ENCODE peak calls at places on chromosomes 6 and 20, in ten cellular contexts. G, I, C, W, N, H, K, Z, V and F are unnamed samples.

GRCh38 chr6:33692078-33692759 is 19.3 kb downstream of the UQCC2 start:
- DNase-seq in W (no peak), I (no peak), Z (no peak), G (no peak), K (no peak), V (no peak), C (peak), H (no peak), N (no peak), F (no peak)

GRCh38 chr6:24313477-24314141 is 44.2 kb downstream of the DCDC2 start:
- DNase-seq in Z (no peak), W (no peak), G (no peak), K (peak), V (no peak), H (peak), I (peak), C (peak), N (no peak), F (no peak)

GRCh38 chr20:62354031-62354808 is 12.9 kb downstream of the LAMA5 start:
- DNase-seq in Z (no peak), G (no peak), H (no peak), I (no peak), N (no peak), V (no peak), C (no peak), W (no peak), K (peak), F (no peak)

GRCh38 chr20:49513531-49513930 is 31.1 kb upstream of the KCNB1 start:
- DNase-seq in Z (no peak), V (no peak), K (no peak), N (no peak), G (no peak), W (no peak), H (no peak), I (no peak), C (no peak), F (no peak)

GRCh38 chr20:63424613-63425012 is 47.8 kb downstream of the KCNQ2 start:
- DNase-seq in I (no peak), H (no peak), G (no peak), N (no peak), Z (no peak), K (no peak), C (no peak), V (no peak), W (no peak), F (no peak)

GRCh38 chr20:48723308-48724264 is 104.2 kb downstream of the PREX1 start:
- DNase-seq in V (no peak), H (peak), Z (no peak), G (no peak), C (no peak), N (no peak), I (no peak), K (no peak), W (no peak), F (peak)

GRCh38 chr6:10433322-10433721 is 18.4 kb upstream of the TFAP2A start:
- DNase-seq in H (no peak), C (no peak), Z (no peak), G (no peak), W (no peak), N (no peak), V (no peak), K (no peak), I (no peak), F (no peak)

GRCh38 chr20:3011752-3012151 is 31.7 kb upstream of the GNRH2 start:
- DNase-seq in N (no peak), I (no peak), H (no peak), V (no peak), Z (no peak), W (no peak), G (no peak), C (no peak), K (no peak), F (no peak)

GRCh38 chr6:35425284-35425683 is 26.9 kb upstream of the FANCE start:
- DNase-seq in C (peak), Z (no peak), W (no peak), V (no peak), G (no peak), N (no peak), H (peak), I (no peak), K (no peak), F (no peak)

GRCh38 chr6:134464690-134465411 is 146.9 kb upstream of the SGK1 start:
- DNase-seq in Z (no peak), G (no peak), C (peak), W (no peak), K (peak), V (no peak), I (peak), N (no peak), H (peak), F (no peak)

GRCh38 chr6:50264995-50265571 is 215.4 kb upstream of the DEFB112 start:
- DNase-seq in C (no peak), N (no peak), I (no peak), Z (no peak), K (no peak), G (no peak), H (peak), W (no peak), V (no peak), F (no peak)

GRCh38 chr20:35285806-35286076 is 1.2 kb upstream of the EIF6 start:
- DNase-seq in G (no peak), C (no peak), W (no peak), H (peak), V (no peak), I (peak), K (no peak), Z (no peak), N (no peak), F (no peak)

GRCh38 chr6:169752074-169752623 is 727 bp downstream of the ERMARD start:
- DNase-seq in I (no peak), C (no peak), K (no peak), N (peak), V (no peak), H (no peak), G (no peak), W (no peak), Z (no peak), F (no peak)

GRCh38 chr6:157764346-157765068 is 58.5 kb upstream of the SNX9 start:
- DNase-seq in I (peak), G (peak), C (peak), K (peak), N (peak), W (peak), Z (no peak), H (peak), V (peak), F (no peak)

GRCh38 chr6:13272131-13273046 is 55.9 kb downstream of the TBC1D7 start:
- DNase-seq in W (peak), K (no peak), N (peak), H (no peak), G (peak), C (peak), I (no peak), V (no peak), Z (no peak), F (no peak)

GRCh38 chr6:75044846-75045245 is 161.0 kb downstream of the COL12A1 start:
- DNase-seq in C (peak), G (no peak), K (no peak), V (no peak), N (no peak), Z (no peak), I (no peak), H (no peak), W (no peak), F (no peak)

GRCh38 chr6:149212202-149212601 is 105.3 kb upstream of the TAB2 start:
- DNase-seq in V (no peak), K (no peak), G (no peak), I (no peak), H (no peak), Z (no peak), N (no peak), W (no peak), C (peak), F (no peak)

GRCh38 chr6:74867286-74867685 is 338.6 kb downstream of the COL12A1 start:
- DNase-seq in V (no peak), H (no peak), N (no peak), Z (no peak), I (no peak), W (no peak), G (no peak), C (peak), K (no peak), F (no peak)

GRCh38 chr6:167699141-167700036 is 127.3 kb upstream of the AFDN start:
- DNase-seq in V (peak), G (peak), W (peak), Z (no peak), C (peak), I (no peak), K (no peak), N (peak), H (peak), F (no peak)

GRCh38 chr6:43475506-43475905 is 1.9 kb upstream of the TJAP1 start:
- DNase-seq in C (no peak), V (no peak), Z (no peak), N (no peak), K (no peak), W (no peak), G (no peak), I (no peak), H (no peak), F (no peak)

GRCh38 chr6:15065603-15066002 is 180.3 kb upstream of the JARID2 start:
- DNase-seq in C (peak), Z (no peak), W (no peak), K (no peak), H (no peak), I (no peak), V (no peak), N (no peak), G (no peak), F (no peak)

GRCh38 chr20:53642196-53643030 is 48.8 kb upstream of the ZNF217 start:
- DNase-seq in N (peak), W (no peak), K (peak), G (no peak), C (peak), Z (no peak), H (peak), I (no peak), V (no peak), F (no peak)

GRCh38 chr6:56772737-56773184 is 130.1 kb upstream of the DST start:
- DNase-seq in N (no peak), G (no peak), C (peak), K (peak), H (peak), W (no peak), V (no peak), I (no peak), Z (no peak), F (no peak)

GRCh38 chr20:58513580-58514285 is 1.5 kb downstream of the APCDD1L start:
- DNase-seq in K (no peak), Z (no peak), G (no peak), N (no peak), I (no peak), C (no peak), W (no peak), H (no peak), V (no peak), F (no peak)

GRCh38 chr6:5536644-5537043 is 275.3 kb downstream of the FARS2 start:
- DNase-seq in Z (no peak), C (no peak), W (no peak), N (no peak), G (no peak), I (no peak), H (no peak), K (no peak), V (no peak), F (no peak)

GRCh38 chr6:47780510-47781356 is 1.1 kb upstream of the OPN5 start:
- DNase-seq in V (no peak), K (peak), I (no peak), Z (no peak), H (peak), W (no peak), G (no peak), C (peak), N (peak), F (no peak)

GRCh38 chr20:32966382-32966781 is 37.9 kb downstream of the SUN5 start:
- DNase-seq in K (no peak), H (no peak), V (no peak), W (no peak), C (no peak), Z (no peak), I (no peak), G (no peak), N (peak), F (peak)

GRCh38 chr6:82872092-82872635 is 193.5 kb downstream of the UBE3D start:
- DNase-seq in C (no peak), Z (no peak), H (no peak), W (no peak), I (no peak), V (no peak), N (no peak), K (no peak), G (no peak), F (no peak)

GRCh38 chr6:43277643-43278523 is 20.2 kb upstream of the SLC22A7 start:
- DNase-seq in W (no peak), G (no peak), V (no peak), H (no peak), C (peak), Z (no peak), N (peak), K (peak), I (no peak), F (no peak)

GRCh38 chr6:13068558-13069210 is 259.7 kb downstream of the TBC1D7 start:
- DNase-seq in H (no peak), I (no peak), N (no peak), K (no peak), G (no peak), C (no peak), W (no peak), V (no peak), Z (no peak), F (no peak)

GRCh38 chr6:28769626-28770402 is 154.0 kb downstream of the TRIM27 start:
- DNase-seq in N (no peak), I (no peak), K (peak), G (no peak), V (no peak), Z (no peak), C (peak), H (peak), W (no peak), F (no peak)

GRCh38 chr6:52077961-52078613 is 9.3 kb downstream of the PKHD1 start:
- DNase-seq in V (no peak), W (no peak), H (no peak), I (no peak), K (no peak), C (no peak), N (no peak), Z (no peak), G (no peak), F (no peak)

GRCh38 chr6:144334150-144334708 is 49.1 kb downstream of the UTRN start:
- DNase-seq in V (peak), W (no peak), H (no peak), G (peak), I (no peak), N (peak), C (no peak), K (no peak), Z (no peak), F (no peak)
- TF ChIP-seq CTCF in V (no peak), W (no peak), H (no peak), G (no peak), I (no peak), N (no peak), C (no peak), K (no peak), Z (no peak), F (no peak)

DNA sequence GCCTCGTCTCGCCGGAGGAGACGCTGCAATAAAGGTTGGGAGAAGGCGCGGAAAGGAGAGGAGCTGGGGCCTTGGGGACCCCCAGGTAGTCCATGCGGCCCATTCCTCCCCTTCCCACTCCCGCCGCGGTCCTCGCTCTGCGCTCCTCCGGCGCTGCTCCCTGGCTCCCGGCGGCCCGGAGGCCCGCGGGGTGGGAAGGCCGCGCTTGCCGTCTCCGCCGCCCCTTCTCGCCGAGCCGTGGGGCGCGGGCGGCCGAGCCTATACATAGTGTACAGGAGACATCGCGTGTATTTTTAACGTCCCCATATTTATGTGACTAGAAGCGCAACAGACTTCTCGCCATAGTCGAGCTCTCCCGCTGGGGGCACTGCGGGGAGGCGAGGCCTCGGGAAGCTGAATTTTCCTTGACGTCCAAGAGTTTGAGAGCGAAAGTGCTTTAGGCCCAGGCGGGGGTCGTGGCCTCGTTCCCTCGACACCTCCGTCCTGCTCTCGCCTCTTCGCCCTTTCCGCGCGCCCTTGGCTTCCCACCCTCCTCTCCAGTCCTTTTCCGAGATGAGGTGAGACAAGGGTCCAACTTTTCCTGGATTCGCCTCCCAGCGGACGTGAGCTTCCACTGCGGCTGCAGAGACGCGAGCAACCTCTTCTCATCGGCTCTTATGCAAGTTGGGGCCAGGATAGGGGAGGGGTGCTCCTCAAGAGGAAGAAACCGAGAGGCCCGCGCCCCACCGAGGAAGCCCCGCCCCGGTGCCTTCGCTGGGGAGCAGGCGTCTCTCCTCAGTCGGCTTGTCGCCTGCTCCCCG is 29.0 kb downstream of the SLC12A5 start:
- DNase-seq in G (no peak), V (no peak), K (no peak), I (no peak), C (peak), N (peak), W (no peak), H (peak), Z (peak), F (no peak)
- TF ChIP-seq CTCF in G (peak), V (no peak), K (no peak), I (peak), C (peak), N (no peak), W (no peak), H (peak), Z (peak), F (peak)

GRCh38 chr6:88629838-88630462 is 333.5 kb downstream of the RNGTT start:
- DNase-seq in W (no peak), H (no peak), I (no peak), V (no peak), N (no peak), Z (no peak), C (peak), G (no peak), K (peak), F (no peak)
- TF ChIP-seq CTCF in W (peak), H (no peak), I (no peak), V (no peak), N (no peak), Z (no peak), C (no peak), G (peak), K (no peak), F (no peak)

DNA sequence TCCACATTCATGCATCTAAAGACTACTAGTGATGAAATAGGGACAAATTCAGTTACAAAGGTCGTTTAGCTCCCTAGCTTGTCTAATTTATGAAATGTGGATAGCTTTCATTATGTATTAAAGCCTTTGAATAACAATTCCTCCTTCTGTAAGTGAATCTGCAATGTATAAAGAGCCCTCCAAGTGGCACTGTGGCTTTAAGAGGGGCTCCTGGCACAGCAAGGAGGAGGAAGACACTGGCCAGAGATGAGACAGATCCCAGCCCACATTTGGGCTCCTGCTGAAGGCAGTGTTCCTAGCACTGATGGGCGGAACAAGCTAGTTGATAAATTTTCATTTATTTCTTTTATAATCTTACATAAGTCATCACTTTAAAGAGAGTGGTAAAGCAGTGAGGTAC is 17.6 kb upstream of the FUCA2 start:
- DNase-seq in W (no peak), H (no peak), C (no peak), I (no peak), K (peak), G (no peak), N (no peak), Z (no peak), V (no peak), F (no peak)
- TF ChIP-seq CTCF in W (no peak), H (no peak), C (no peak), I (no peak), K (no peak), G (no peak), N (no peak), Z (peak), V (no peak), F (peak)

GRCh38 chr6:26159417-26160273 is 72.4 kb downstream of the HFE start:
- DNase-seq in N (no peak), W (peak), I (no peak), V (no peak), C (peak), H (peak), G (no peak), Z (no peak), K (peak), F (no peak)

GRCh38 chr6:26165261-26165790 is 78.1 kb downstream of the HFE start:
- DNase-seq in Z (no peak), C (no peak), I (no peak), N (no peak), H (no peak), K (no peak), V (no peak), W (no peak), G (no peak), F (no peak)

GRCh38 chr6:26161322-26161721 is 74.1 kb downstream of the HFE start:
- DNase-seq in K (no peak), C (no peak), G (no peak), N (no peak), H (no peak), I (no peak), V (no peak), W (no peak), Z (no peak), F (no peak)

GRCh38 chr6:26163733-26164505 is 76.7 kb downstream of the HFE start:
- DNase-seq in C (no peak), I (no peak), K (no peak), W (no peak), V (no peak), H (no peak), G (no peak), Z (no peak), N (no peak), F (no peak)

GRCh38 chr6:26162399-26162798 is 75.2 kb downstream of the HFE start:
- DNase-seq in W (no peak), C (no peak), K (no peak), N (no peak), I (no peak), H (no peak), Z (no peak), V (no peak), G (no peak), F (no peak)
- TF ChIP-seq CTCF in W (no peak), C (no peak), K (no peak), N (no peak), I (no peak), H (no peak), Z (no peak), V (no peak), G (no peak), F (no peak)

DNA sequence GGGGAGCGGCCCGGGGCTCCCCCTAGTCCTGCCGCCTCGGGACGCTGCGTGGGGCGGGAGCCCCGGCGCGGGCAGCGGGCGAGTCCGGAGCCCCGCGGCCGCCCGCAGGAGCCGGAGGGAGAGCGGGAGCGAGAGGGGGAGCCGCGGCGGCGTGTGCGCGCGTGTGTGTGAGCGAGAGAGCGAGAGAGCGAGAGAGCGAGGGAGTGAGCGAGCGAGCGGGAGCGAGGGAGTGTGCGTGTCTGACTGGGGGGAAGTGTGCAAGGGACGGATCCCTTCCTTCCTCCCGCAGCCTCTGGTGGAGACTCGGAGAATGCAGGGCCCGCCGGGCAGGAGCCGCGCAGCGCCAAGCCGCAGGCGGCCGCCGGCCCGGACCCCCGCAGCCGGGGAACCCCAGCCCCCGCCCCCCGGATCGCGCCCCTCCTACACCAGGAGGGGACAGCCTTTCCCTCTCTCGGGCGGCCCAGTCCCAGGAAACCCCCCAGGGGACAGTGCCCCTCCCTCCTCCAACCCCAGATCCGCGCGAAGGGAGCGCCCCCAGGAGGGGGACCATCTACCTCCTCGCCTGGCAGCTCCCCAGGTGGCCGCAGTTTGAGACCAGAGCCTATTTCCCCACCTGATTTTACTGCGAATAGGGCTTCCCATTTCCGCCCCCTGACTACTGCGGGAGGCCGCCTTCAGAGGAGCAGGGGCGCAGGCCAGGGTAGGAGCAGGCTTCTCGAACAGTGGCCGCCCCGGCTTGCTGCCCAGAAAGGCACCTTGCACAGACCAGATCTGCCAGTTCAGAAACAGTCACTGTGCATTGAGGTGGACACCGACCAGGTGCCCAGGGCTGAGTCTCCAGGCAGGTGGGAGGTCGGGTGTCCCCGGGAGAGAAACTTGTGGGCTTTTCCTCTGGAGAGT is at the start of gene CDH22:
- DNase-seq in K (peak), C (peak), W (no peak), V (no peak), Z (peak), I (no peak), H (peak), N (no peak), G (no peak), F (no peak)
- TF ChIP-seq CTCF in K (peak), C (peak), W (no peak), V (peak), Z (peak), I (no peak), H (peak), N (no peak), G (peak), F (peak)